ENCODE peak calls at places on chromosomes 13 and 19, in ten cellular contexts. K, X, E, I, U, S, N, P, Z and T are unnamed samples.

GRCh38 chr13:72246396-72246795 is 379.4 kb upstream of the DACH1 start:
- DNase-seq in E (no peak), N (no peak), I (no peak), U (no peak), Z (peak; percentile 14), X (no peak), S (peak; percentile 33), K (no peak), P (no peak), T (no peak)

GRCh38 chr19:34345934-34346333 is 19.1 kb upstream of the GPI start:
- DNase-seq in U (peak; percentile 73), X (peak; percentile 64), S (peak; percentile 58), N (peak; percentile 82), K (peak; percentile 82), I (peak; percentile 75), P (peak; percentile 74), Z (peak; percentile 81), E (peak; percentile 36), T (peak; percentile 57)

GRCh38 chr13:34756572-34756971 is 185.5 kb upstream of the NBEA start:
- DNase-seq in E (no peak), K (no peak), Z (no peak), X (no peak), P (no peak), N (no peak), U (no peak), I (no peak), S (no peak), T (no peak)

GRCh38 chr19:15323496-15324235 is 8.7 kb downstream of the BRD4 start:
- DNase-seq in P (peak; percentile 74), E (peak; percentile 76), X (peak; percentile 52), N (no peak), K (peak; percentile 45), I (peak; percentile 68), U (no peak), Z (no peak), S (peak; percentile 76), T (no peak)

GRCh38 chr13:24503376-24503690 is 9.2 kb downstream of the PARP4 start:
- DNase-seq in K (no peak), X (peak; percentile 9), P (no peak), I (no peak), E (no peak), U (no peak), Z (no peak), N (no peak), S (no peak), T (no peak)

GRCh38 chr19:19348266-19348665 is 27.6 kb downstream of the MAU2 start:
- DNase-seq in I (peak; percentile 16), U (no peak), X (no peak), P (no peak), E (no peak), K (no peak), N (no peak), S (no peak), Z (no peak), T (no peak)

GRCh38 chr19:11693505-11694499 is 44.9 kb downstream of the ZNF823 start:
- DNase-seq in K (peak; percentile 57), S (peak; percentile 93), E (no peak), N (peak; percentile 14), I (peak; percentile 85), P (peak; percentile 66), Z (peak; percentile 52), X (peak; percentile 61), U (no peak), T (no peak)

GRCh38 chr13:31587696-31588266 is 151.5 kb upstream of the RXFP2 start:
- DNase-seq in X (no peak), I (no peak), K (no peak), Z (no peak), U (no peak), E (no peak), N (no peak), S (peak; percentile 60), P (peak; percentile 72), T (no peak)

GRCh38 chr13:45276887-45277286 is 64.1 kb downstream of the TPT1 start:
- DNase-seq in Z (no peak), E (no peak), K (no peak), S (no peak), U (no peak), X (peak; percentile 66), I (no peak), P (no peak), N (peak; percentile 13), T (no peak)

GRCh38 chr13:45282994-45283393 is 58.0 kb downstream of the TPT1 start:
- DNase-seq in U (no peak), Z (no peak), X (no peak), N (no peak), E (no peak), I (no peak), K (no peak), P (no peak), S (no peak), T (no peak)

GRCh38 chr13:45278096-45278645 is 62.8 kb downstream of the TPT1 start:
- DNase-seq in N (no peak), S (no peak), P (peak; percentile 62), Z (no peak), K (no peak), X (no peak), I (peak; percentile 59), U (no peak), E (no peak), T (no peak)

DNA sequence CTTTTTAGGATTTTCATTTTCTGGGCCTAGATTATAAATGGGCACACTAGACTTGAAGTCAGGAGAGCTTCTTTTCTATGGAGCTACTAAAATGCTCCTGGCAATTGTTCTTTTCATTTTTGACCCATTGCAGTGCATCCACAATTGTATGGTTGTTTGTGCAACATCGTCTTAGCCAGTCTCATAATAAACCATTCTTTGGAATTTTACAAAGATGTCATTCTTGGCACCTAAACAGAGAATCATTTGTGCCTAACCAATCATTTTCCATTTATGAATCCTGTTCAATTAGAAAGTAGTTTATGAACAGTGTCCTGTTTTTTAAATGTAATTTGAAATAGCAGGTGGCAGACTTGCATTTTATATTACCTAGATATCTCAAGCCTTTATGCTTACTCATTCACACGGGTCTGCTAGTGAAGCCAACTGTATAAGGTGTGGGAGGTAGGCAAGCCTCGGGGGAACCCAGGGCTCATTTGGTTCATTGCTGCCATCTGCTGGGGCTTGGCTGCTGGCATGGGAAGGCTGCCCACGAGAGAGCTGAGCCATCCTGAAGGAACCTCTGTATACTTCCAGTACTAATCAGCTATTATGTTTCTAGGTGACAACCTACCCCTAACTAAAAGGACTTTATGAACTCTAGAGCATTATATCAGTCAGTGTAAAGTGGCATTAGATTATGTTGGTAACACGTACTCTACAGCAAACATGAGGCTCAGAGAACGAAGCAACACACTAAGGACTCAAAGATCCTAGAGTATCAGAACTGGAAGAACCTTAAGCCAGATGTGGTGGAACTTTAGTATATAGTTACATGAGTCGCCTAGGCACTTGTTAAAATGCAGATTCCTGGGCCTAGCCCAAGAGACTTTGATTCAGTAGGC is 60.0 kb downstream of the TPT1 start:
- DNase-seq in X (peak; percentile 68), E (peak; percentile 58), I (peak; percentile 88), N (peak; percentile 48), Z (peak; percentile 83), U (peak; percentile 43), P (peak; percentile 81), S (peak; percentile 74), K (peak; percentile 95), T (peak; percentile 39)
- TF ChIP-seq CTCF in X (peak; percentile 74), E (no peak), I (peak; percentile 96), N (peak; percentile 80), Z (peak; percentile 87), U (peak; percentile 65), P (peak; percentile 90), S (peak; percentile 90), K (peak; percentile 90), T (no peak)

GRCh38 chr19:7703332-7703731 is 1.4 kb upstream of the FCER2 start:
- DNase-seq in S (no peak), U (no peak), P (no peak), Z (no peak), N (no peak), I (no peak), X (no peak), K (no peak), E (no peak), T (no peak)

GRCh38 chr19:7706662-7707454 is 4.9 kb upstream of the FCER2 start:
- DNase-seq in Z (no peak), U (no peak), E (peak; percentile 25), N (peak; percentile 25), X (no peak), P (no peak), S (no peak), I (no peak), K (no peak), T (no peak)

GRCh38 chr19:7704280-7705060 is 2.5 kb upstream of the FCER2 start:
- DNase-seq in P (no peak), I (no peak), E (no peak), N (no peak), S (no peak), U (no peak), X (no peak), Z (no peak), K (no peak), T (no peak)

GRCh38 chr19:7706188-7706530 is 4.2 kb upstream of the FCER2 start:
- DNase-seq in X (no peak), E (no peak), I (no peak), U (no peak), Z (no peak), K (no peak), S (no peak), N (no peak), P (no peak), T (no peak)

DNA sequence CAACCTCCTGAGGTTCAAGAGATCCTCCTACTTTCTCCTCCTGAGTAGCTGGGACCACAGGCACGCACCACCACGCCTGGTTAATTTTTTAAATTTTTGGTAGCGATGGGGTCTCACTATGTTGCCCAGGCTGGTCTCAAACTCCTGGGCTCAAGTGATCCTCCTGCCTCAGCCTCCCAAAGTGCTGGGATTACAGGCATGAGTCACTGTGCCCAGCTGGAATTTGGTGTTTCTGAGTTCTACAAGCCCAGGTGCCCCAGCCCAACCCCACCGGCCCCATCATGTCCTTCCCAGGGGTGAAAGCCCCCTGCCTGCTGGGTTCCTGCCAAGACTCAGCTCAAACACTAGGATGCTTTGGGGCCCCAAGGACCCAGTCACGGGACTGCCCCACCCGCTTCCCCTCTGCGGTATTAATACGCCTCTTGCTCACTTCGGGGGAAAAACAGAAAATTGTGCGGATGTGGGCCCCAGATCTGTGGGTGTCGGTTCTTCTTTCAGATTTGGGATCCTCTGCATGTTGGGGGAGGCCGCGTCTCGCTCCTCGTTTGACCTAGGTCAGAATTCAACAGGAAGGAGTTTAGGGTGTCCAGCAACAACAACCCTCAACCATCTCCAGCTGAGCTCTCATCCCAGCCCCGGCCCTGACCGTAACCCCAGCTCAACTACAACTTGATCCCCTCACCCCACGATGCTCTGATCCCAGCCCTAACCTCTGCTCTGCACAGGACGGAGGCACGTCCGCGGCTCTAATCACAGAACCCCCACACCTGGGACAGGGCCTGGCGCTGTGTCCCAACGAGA is 3.7 kb upstream of the FCER2 start:
- DNase-seq in N (peak; percentile 71), E (peak; percentile 37), K (no peak), U (no peak), I (no peak), Z (no peak), P (no peak), X (peak; percentile 43), S (no peak), T (no peak)
- TF ChIP-seq CTCF in N (no peak), E (no peak), K (no peak), U (no peak), I (no peak), Z (no peak), P (no peak), X (no peak), S (no peak), T (no peak)

GRCh38 chr19:49453013-49453756 is at the start of gene ALDH16A1:
- DNase-seq in K (peak; percentile 97), U (peak; percentile 97), X (peak; percentile 97), Z (no peak), E (peak; percentile 98), P (peak; percentile 99), I (peak; percentile 99), S (peak; percentile 97), N (peak; percentile 98), T (peak; percentile 88)

GRCh38 chr19:49448432-49448786 is 3.2 kb downstream of the PIH1D1 start:
- DNase-seq in I (no peak), P (no peak), U (no peak), X (no peak), N (no peak), K (no peak), E (no peak), Z (no peak), S (no peak), T (no peak)

GRCh38 chr19:49450405-49450804 is 1.2 kb downstream of the PIH1D1 start:
- DNase-seq in Z (no peak), K (no peak), U (no peak), N (no peak), I (no peak), P (no peak), S (no peak), X (no peak), E (no peak), T (no peak)

GRCh38 chr19:49453757-49454248 is 778 bp downstream of the ALDH16A1 start:
- DNase-seq in I (no peak), U (no peak), P (peak; percentile 8), N (peak; percentile 47), S (no peak), X (no peak), K (no peak), Z (no peak), E (no peak), T (no peak)

GRCh38 chr19:49451430-49452181 is at the start of gene PIH1D1:
- DNase-seq in U (peak; percentile 90), S (peak; percentile 99), N (peak; percentile 100), Z (peak; percentile 100), I (peak; percentile 100), K (peak; percentile 93), E (peak; percentile 99), P (peak; percentile 99), X (peak; percentile 99), T (peak; percentile 95)
- TF ChIP-seq CTCF in U (peak; percentile 42), S (peak; percentile 40), N (no peak), Z (no peak), I (peak; percentile 36), K (no peak), E (no peak), P (peak; percentile 24), X (no peak), T (no peak)

GRCh38 chr19:54026656-54027055 is 35.2 kb downstream of the CACNG6 start:
- DNase-seq in P (no peak), X (no peak), Z (no peak), K (no peak), S (no peak), U (no peak), N (no peak), E (no peak), I (no peak), T (no peak)

GRCh38 chr19:54035215-54036178 is 28.2 kb downstream of the VSTM1 start:
- DNase-seq in S (peak; percentile 93), K (peak; percentile 74), U (no peak), I (peak; percentile 75), P (peak; percentile 91), Z (peak; percentile 91), N (no peak), E (no peak), X (no peak), T (no peak)

GRCh38 chr19:54029930-54030490 is 33.7 kb downstream of the VSTM1 start:
- DNase-seq in Z (peak; percentile 94), S (peak; percentile 55), K (peak; percentile 45), E (peak; percentile 43), P (peak; percentile 79), U (peak; percentile 73), X (peak; percentile 76), I (peak; percentile 77), N (peak; percentile 59), T (peak; percentile 30)

GRCh38 chr19:54030895-54031586 is 32.7 kb downstream of the VSTM1 start:
- DNase-seq in N (peak; percentile 14), I (peak; percentile 52), S (peak; percentile 27), Z (peak; percentile 72), X (peak; percentile 58), P (peak; percentile 34), K (no peak), E (no peak), U (no peak), T (no peak)
- TF ChIP-seq CTCF in N (peak; percentile 70), I (peak; percentile 76), S (peak; percentile 67), Z (peak; percentile 90), X (peak; percentile 71), P (peak; percentile 60), K (no peak), E (no peak), U (peak; percentile 51), T (no peak)